ENCODE peak calls at places on chromosome 18, in five cellular contexts. G is CD8-positive, alpha-beta T cell; U is brain microvascular endothelial cell; P is ovary; R is neuronal stem cell. W is an unnamed sample.

GRCh38 chr18:47730795-47731194 is 199.7 kb downstream of the SMAD2 start:
- DNase-seq in G (no peak), U (peak), P (no peak), R (no peak), W (no peak)

GRCh38 chr18:364221-364620 is 96.4 kb upstream of the THOC1 start:
- DNase-seq in G (no peak), U (no peak), P (no peak), R (no peak), W (no peak)

GRCh38 chr18:13039806-13040205 is 48.6 kb downstream of the CEP192 start:
- DNase-seq in G (no peak), U (no peak), P (no peak), R (no peak), W (no peak)

GRCh38 chr18:29225351-29225750 is 1048.4 kb upstream of the CDH2 start:
- DNase-seq in G (no peak), U (no peak), P (no peak), R (no peak), W (no peak)

GRCh38 chr18:50629148-50629631 is 69.3 kb downstream of the MAPK4 start:
- DNase-seq in G (no peak), U (no peak), P (no peak), R (no peak), W (no peak)

GRCh38 chr18:3498705-3499451 is 48.9 kb downstream of the TGIF1 start:
- DNase-seq in G (no peak), U (peak), P (peak), R (peak), W (peak)

GRCh38 chr18:69916412-69916811 is 31.3 kb downstream of the CD226 start:
- DNase-seq in G (no peak), U (no peak), P (no peak), R (no peak), W (no peak)

GRCh38 chr18:25230658-25231326 is 121.2 kb downstream of the ZNF521 start:
- DNase-seq in G (no peak), U (peak), P (peak), R (no peak), W (no peak)

GRCh38 chr18:73258375-73259087 is 390.7 kb upstream of the NETO1 start:
- DNase-seq in G (no peak), U (no peak), P (no peak), R (no peak), W (no peak)

GRCh38 chr18:49725809-49726514 is 87.4 kb downstream of the ACAA2 start:
- DNase-seq in G (no peak), U (peak), P (peak), R (peak), W (peak)

GRCh38 chr18:5543854-5544389 is at the start of gene EPB41L3:
- DNase-seq in G (no peak), U (no peak), P (peak), R (no peak), W (peak)

GRCh38 chr18:79965119-79965902 is 868 bp downstream of the HSBP1L1 start:
- DNase-seq in G (no peak), U (peak), P (peak), R (no peak), W (no peak)

GRCh38 chr18:58361212-58361611 is 267.7 kb downstream of the ALPK2 start:
- DNase-seq in G (no peak), U (no peak), P (peak), R (no peak), W (no peak)

GRCh38 chr18:79375441-79375840 is 20.3 kb upstream of the NFATC1 start:
- DNase-seq in G (no peak), U (no peak), P (no peak), R (no peak), W (no peak)

GRCh38 chr18:48475635-48476549 is 62.9 kb upstream of the CTIF start:
- DNase-seq in G (no peak), U (peak), P (peak), R (peak), W (peak)

GRCh38 chr18:23970161-23971153 is 44.1 kb upstream of the TTC39C start:
- DNase-seq in G (peak), U (no peak), P (no peak), R (no peak), W (no peak)

GRCh38 chr18:6543330-6543908 is 128.7 kb upstream of the L3MBTL4 start:
- DNase-seq in G (no peak), U (no peak), P (no peak), R (no peak), W (no peak)

GRCh38 chr18:59846814-59847490 is 52.8 kb upstream of the PMAIP1 start:
- DNase-seq in G (no peak), U (peak), P (no peak), R (no peak), W (no peak)

GRCh38 chr18:63427566-63427965 is 5.3 kb upstream of the VPS4B start:
- DNase-seq in G (no peak), U (no peak), P (no peak), R (no peak), W (no peak)

GRCh38 chr18:60358516-60358915 is 14.1 kb downstream of the MC4R start:
- DNase-seq in G (no peak), U (peak), P (no peak), R (no peak), W (no peak)

GRCh38 chr18:48123324-48123723 is 192.9 kb upstream of the SMAD2 start:
- DNase-seq in G (no peak), U (no peak), P (no peak), R (no peak), W (no peak)

GRCh38 chr18:57698571-57699276 is 77.1 kb upstream of the NARS1 start:
- DNase-seq in G (no peak), U (no peak), P (no peak), R (no peak), W (no peak)

GRCh38 chr18:36688020-36688965 is 140.5 kb downstream of the TPGS2 start:
- DNase-seq in G (no peak), U (peak), P (peak), R (peak), W (peak)

GRCh38 chr18:76610933-76611749 is 116.1 kb upstream of the ZNF516 start:
- DNase-seq in G (no peak), U (no peak), P (peak), R (no peak), W (no peak)

GRCh38 chr18:51879329-51879728 is 460.7 kb upstream of the DCC start:
- DNase-seq in G (no peak), U (no peak), P (no peak), R (no peak), W (no peak)

GRCh38 chr18:24540896-24541295 is 80.5 kb downstream of the HRH4 start:
- DNase-seq in G (no peak), U (no peak), P (no peak), R (no peak), W (no peak)

GRCh38 chr18:7084080-7084765 is 33.4 kb downstream of the LAMA1 start:
- DNase-seq in G (no peak), U (peak), P (no peak), R (no peak), W (no peak)

GRCh38 chr18:37403100-37403781 is 162.4 kb downstream of the CELF4 start:
- DNase-seq in G (no peak), U (peak), P (peak), R (no peak), W (no peak)

GRCh38 chr18:28030458-28030857 is 146.5 kb downstream of the CDH2 start:
- DNase-seq in G (no peak), U (no peak), P (no peak), R (no peak), W (no peak)

GRCh38 chr18:23718243-23718720 is 29.0 kb downstream of the LAMA3 start:
- DNase-seq in G (no peak), U (peak), P (no peak), R (no peak), W (no peak)

GRCh38 chr18:50128506-50129271 is 66.3 kb downstream of the MYO5B start:
- DNase-seq in G (no peak), U (no peak), P (no peak), R (no peak), W (no peak)

GRCh38 chr18:48826271-48826670 is 124.5 kb downstream of the SMAD7 start:
- DNase-seq in G (no peak), U (no peak), P (no peak), R (no peak), W (peak)

GRCh38 chr18:68734311-68734710 is 19.4 kb upstream of the TMX3 start:
- DNase-seq in G (no peak), U (peak), P (no peak), R (no peak), W (no peak)

GRCh38 chr18:75223687-75224347 is 13.2 kb downstream of the TSHZ1 start:
- DNase-seq in G (no peak), U (no peak), P (no peak), R (no peak), W (peak)

GRCh38 chr18:79584491-79585394 is 94.9 kb upstream of the CTDP1 start:
- DNase-seq in G (no peak), U (no peak), P (peak), R (no peak), W (peak)

GRCh38 chr18:48007955-48008701 is 77.7 kb upstream of the SMAD2 start:
- DNase-seq in G (peak), U (no peak), P (peak), R (peak), W (peak)

GRCh38 chr18:28511421-28511821 is 334.5 kb upstream of the CDH2 start:
- DNase-seq in G (no peak), U (no peak), P (no peak), R (no peak), W (no peak)

GRCh38 chr18:79533591-79533990 is 137.9 kb downstream of the NFATC1 start:
- DNase-seq in G (no peak), U (no peak), P (no peak), R (no peak), W (no peak)

DNA sequence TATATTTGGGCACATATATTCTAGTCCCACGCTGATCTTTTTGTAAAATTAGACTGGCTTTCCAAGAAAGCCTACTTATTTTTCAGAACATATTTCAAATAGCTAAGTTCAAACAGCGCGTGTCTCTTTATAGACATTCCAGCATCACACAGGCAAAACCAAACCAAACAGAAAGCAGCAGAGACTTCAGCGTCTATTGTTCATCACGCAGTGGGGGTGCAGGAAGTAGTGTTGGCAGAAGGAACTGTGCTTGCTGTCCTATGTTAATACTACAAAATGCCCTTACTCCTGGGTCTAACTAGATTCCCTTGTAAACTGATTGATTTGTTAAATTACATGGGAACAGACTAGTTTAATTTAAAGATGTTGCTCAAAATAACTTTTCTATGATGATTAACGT is 436.5 kb downstream of the CBLN2 start:
- DNase-seq in G (no peak), U (peak), P (no peak), R (peak), W (no peak)
- H3K27ac ChIP-seq in G (no peak), U (no peak), P (no peak), R (no peak), W (no peak)

GRCh38 chr18:9707381-9708056 is 582 bp upstream of the RAB31 start:
- DNase-seq in G (no peak), U (no peak), P (no peak), R (no peak), W (no peak)
- H3K4me3 ChIP-seq in G (no peak), U (peak), P (peak), R (peak), W (peak)

GRCh38 chr18:22283397-22283796 is 114.0 kb downstream of the GATA6 start:
- DNase-seq in G (no peak), U (peak), P (no peak), R (no peak), W (no peak)

GRCh38 chr18:22285299-22286140 is 116.1 kb downstream of the GATA6 start:
- DNase-seq in G (no peak), U (no peak), P (no peak), R (no peak), W (no peak)

GRCh38 chr18:22290004-22290403 is 120.6 kb downstream of the GATA6 start:
- DNase-seq in G (no peak), U (no peak), P (no peak), R (no peak), W (no peak)

GRCh38 chr18:22284581-22285230 is 115.3 kb downstream of the GATA6 start:
- DNase-seq in G (no peak), U (no peak), P (no peak), R (no peak), W (no peak)

DNA sequence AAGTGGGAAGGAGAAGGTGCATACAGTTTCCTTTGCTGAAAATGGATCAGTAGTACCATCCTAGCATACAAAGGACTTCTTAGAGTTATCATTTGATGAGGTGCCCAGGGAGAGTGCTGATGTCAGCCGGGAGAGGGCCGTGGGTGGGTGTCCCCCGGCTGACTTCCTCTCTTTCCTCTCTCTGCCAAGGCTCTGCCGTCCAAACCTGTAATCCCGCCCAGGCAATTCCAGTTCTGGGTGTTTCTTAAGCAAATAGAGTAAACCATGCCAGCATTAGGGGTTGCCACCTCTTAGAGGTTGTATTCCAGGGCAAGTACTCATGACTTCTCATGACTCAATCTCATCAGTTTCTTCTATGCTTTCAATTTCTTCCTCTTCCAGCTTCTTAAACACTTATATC is 117.2 kb downstream of the GATA6 start:
- DNase-seq in G (no peak), U (no peak), P (no peak), R (no peak), W (no peak)
- H3K27ac ChIP-seq in G (no peak), U (no peak), P (no peak), R (no peak), W (no peak)

GRCh38 chr18:56307354-56307753 is 331.0 kb downstream of the TXNL1 start:
- DNase-seq in G (no peak), U (no peak), P (no peak), R (no peak), W (no peak)
- H3K4me3 ChIP-seq in G (no peak), U (no peak), P (no peak), R (no peak), W (no peak)

W was measured in WERI-Rb-1.